ENCODE peak calls at places on chromosomes 6 and 20, in five cellular contexts. V is activated naive CD4-positive, alpha-beta T cell; B is activated naive CD8-positive, alpha-beta T cell treated with anti-CD3 and anti-CD28 coated beads for 36 hours; L is anterior cingulate cortex; T is stimulated activated CD4-positive, alpha-beta T cell treated with anti-CD3 and anti-CD28 coated beads, TNF-alpha, amount 100 ng/mL, for 24 hours. O is an unnamed sample.

GRCh38 chr20:24146231-24146634 is 157.7 kb upstream of the GGTLC1 start:
- DNase-seq in V (no peak), B (no peak), L (no peak), T (no peak), O (no peak)

GRCh38 chr20:62337558-62338293 is 29.4 kb downstream of the LAMA5 start:
- DNase-seq in V (no peak), B (no peak), L (no peak), T (no peak), O (no peak)

GRCh38 chr6:141395443-141396008 is 737.2 kb upstream of the GJE1 start:
- DNase-seq in V (no peak), B (no peak), L (no peak), T (no peak), O (no peak)

GRCh38 chr20:47502271-47502730 is 614 bp downstream of the NCOA3 start:
- DNase-seq in V (no peak), B (no peak), L (no peak), T (no peak), O (no peak)

GRCh38 chr6:148973809-148974208 is 227.0 kb downstream of the UST start:
- DNase-seq in V (no peak), B (no peak), L (peak; percentile 10), T (no peak), O (no peak)

GRCh38 chr6:90399970-90400369 is 103.3 kb upstream of the BACH2 start:
- DNase-seq in V (no peak), B (no peak), L (no peak), T (no peak), O (no peak)

GRCh38 chr6:43150051-43150751 is 20.9 kb upstream of the SRF start:
- DNase-seq in V (no peak), B (no peak), L (no peak), T (no peak), O (no peak)

GRCh38 chr6:139871165-139871710 is 496.8 kb upstream of the CITED2 start:
- DNase-seq in V (no peak), B (no peak), L (no peak), T (no peak), O (no peak)

GRCh38 chr6:93721386-93722048 is 302.2 kb upstream of the EPHA7 start:
- DNase-seq in V (no peak), B (no peak), L (no peak), T (no peak), O (no peak)

GRCh38 chr20:23362392-23363256 is 642 bp downstream of the GZF1 start:
- DNase-seq in V (no peak), B (peak; percentile 41), L (peak; percentile 25), T (no peak), O (peak; percentile 19)

GRCh38 chr6:41767112-41767946 is 12.4 kb downstream of the FRS3 start:
- DNase-seq in V (no peak), B (no peak), L (no peak), T (no peak), O (peak; percentile 81)

GRCh38 chr20:33893314-33893713 is 82.2 kb downstream of the CHMP4B start:
- DNase-seq in V (no peak), B (no peak), L (no peak), T (no peak), O (no peak)

GRCh38 chr20:61817061-61817460 is 248.6 kb downstream of the TAF4 start:
- DNase-seq in V (no peak), B (no peak), L (no peak), T (no peak), O (no peak)

GRCh38 chr6:138817799-138818198 is 21.9 kb downstream of the ECT2L start:
- DNase-seq in V (no peak), B (peak; percentile 35), L (no peak), T (no peak), O (no peak)

GRCh38 chr6:157107915-157108651 is 215.2 kb downstream of the TMEM242 start:
- DNase-seq in V (no peak), B (no peak), L (no peak), T (no peak), O (peak; percentile 84)

GRCh38 chr20:461254-462198 is 807 bp downstream of the TBC1D20 start:
- DNase-seq in V (peak; percentile 39), B (peak; percentile 66), L (peak; percentile 53), T (peak; percentile 15), O (no peak)

GRCh38 chr20:48791666-48792071 is 36.1 kb downstream of the PREX1 start:
- DNase-seq in V (no peak), B (no peak), L (no peak), T (no peak), O (peak; percentile 33)

GRCh38 chr6:98039876-98040605 is 757.0 kb upstream of the MMS22L start:
- DNase-seq in V (no peak), B (no peak), L (no peak), T (no peak), O (no peak)

GRCh38 chr6:137637161-137637560 is 143.0 kb upstream of the OLIG3 start:
- DNase-seq in V (no peak), B (no peak), L (no peak), T (no peak), O (peak; percentile 63)